ENCODE peak calls at places on chromosomes 1 and 21, in nine cellular contexts. G, P, N, I, K, Y, J, D and U are unnamed samples.

GRCh38 chr1:11967028-11967547 is 13.2 kb upstream of the MFN2 start:
- DNase-seq in J (peak), K (no peak), P (peak), I (peak), D (peak), Y (no peak), N (no peak), G (peak), U (no peak)

GRCh38 chr21:15330872-15331271 is 266.1 kb upstream of the NRIP1 start:
- DNase-seq in J (no peak), G (no peak), K (no peak), Y (no peak), I (no peak), P (no peak), N (no peak), D (no peak), U (no peak)

GRCh38 chr1:16915627-16915973 is 6.1 kb upstream of the CROCC start:
- DNase-seq in P (no peak), G (no peak), K (peak), I (no peak), N (no peak), J (no peak), D (no peak), Y (no peak), U (peak)

GRCh38 chr1:46172321-46172720 is 2.6 kb upstream of the TSPAN1 start:
- DNase-seq in G (peak), P (no peak), Y (no peak), I (no peak), J (no peak), N (no peak), K (no peak), D (no peak), U (no peak)

GRCh38 chr1:67735806-67736627 is 51.0 kb downstream of the GADD45A start:
- DNase-seq in K (no peak), I (peak), G (peak), N (peak), Y (peak), D (peak), J (no peak), P (no peak), U (peak)

GRCh38 chr1:202765726-202766125 is 42.5 kb downstream of the KDM5B start:
- DNase-seq in D (no peak), N (no peak), I (no peak), K (no peak), J (no peak), G (no peak), Y (no peak), P (no peak), U (no peak)

GRCh38 chr1:29032839-29033238 is 90.9 kb downstream of the TMEM200B start:
- DNase-seq in K (no peak), N (no peak), J (no peak), G (no peak), P (no peak), Y (no peak), D (no peak), I (peak), U (no peak)

GRCh38 chr1:16210581-16210980 is 1.9 kb downstream of the ARHGEF19 start:
- DNase-seq in N (no peak), P (no peak), Y (no peak), J (no peak), K (no peak), G (no peak), D (no peak), I (no peak), U (no peak)

GRCh38 chr21:29190920-29191319 is 60.5 kb downstream of the MAP3K7CL start:
- DNase-seq in P (no peak), J (no peak), I (no peak), N (no peak), G (no peak), Y (no peak), D (no peak), K (no peak), U (no peak)

GRCh38 chr1:84724128-84724860 is 34.0 kb upstream of the SSX2IP start:
- DNase-seq in K (no peak), P (no peak), I (no peak), Y (no peak), G (no peak), D (peak), N (peak), J (no peak), U (no peak)

GRCh38 chr1:44532567-44532944 is 127.5 kb downstream of the RNF220 start:
- DNase-seq in P (no peak), N (no peak), G (no peak), K (no peak), J (no peak), Y (no peak), D (no peak), I (no peak), U (no peak)

GRCh38 chr1:92858564-92859399 is 26.9 kb downstream of the RPL5 start:
- DNase-seq in K (no peak), D (peak), G (peak), P (peak), J (peak), I (peak), Y (peak), N (peak), U (peak)

GRCh38 chr1:3014041-3014440 is 7.2 kb upstream of the ACTRT2 start:
- DNase-seq in K (no peak), J (no peak), N (no peak), P (no peak), I (no peak), Y (no peak), G (no peak), D (no peak), U (peak)

GRCh38 chr1:217389895-217390294 is 241.0 kb downstream of the GPATCH2 start:
- DNase-seq in G (no peak), P (no peak), D (no peak), K (no peak), N (no peak), J (no peak), Y (no peak), I (no peak), U (no peak)

DNA sequence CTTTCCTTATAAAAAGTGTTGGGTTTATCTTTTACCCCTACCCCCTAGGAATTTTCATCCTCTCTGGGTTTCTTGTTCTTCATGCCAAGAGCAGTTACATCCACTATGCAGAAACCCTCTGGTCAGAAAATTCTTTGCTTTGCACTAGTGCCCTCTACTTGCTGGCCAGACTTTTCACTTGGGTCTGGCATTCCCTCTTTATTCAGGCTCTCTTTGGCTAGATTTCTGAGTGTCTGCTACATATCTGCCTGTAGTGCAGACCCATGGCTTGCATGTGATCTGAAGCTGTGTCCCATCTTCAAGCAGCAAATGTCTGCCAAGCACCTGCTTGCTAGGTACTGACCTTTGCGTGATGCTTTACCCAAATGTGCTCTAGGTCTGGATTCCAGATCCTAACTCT is 237.0 kb downstream of the GPATCH2 start:
- DNase-seq in D (no peak), K (no peak), N (no peak), P (peak), Y (no peak), I (no peak), G (no peak), J (no peak), U (no peak)
- TF ChIP-seq CTCF in D (no peak), K (no peak), N (no peak), P (no peak), Y (no peak), I (no peak), G (no peak), J (no peak), U (no peak)

GRCh38 chr1:64663654-64664053 is 81.2 kb upstream of the RAVER2 start:
- DNase-seq in P (peak), Y (no peak), I (no peak), N (peak), J (no peak), G (peak), D (peak), K (no peak), U (no peak)
- TF ChIP-seq CTCF in P (peak), Y (peak), I (no peak), N (peak), J (peak), G (peak), D (peak), K (no peak), U (no peak)

GRCh38 chr1:156845055-156845952 is 13.6 kb downstream of the INSRR start:
- DNase-seq in K (no peak), P (peak), I (no peak), N (peak), D (no peak), G (no peak), Y (no peak), J (no peak), U (peak)

GRCh38 chr1:156844638-156845037 is 14.3 kb downstream of the INSRR start:
- DNase-seq in N (no peak), I (no peak), G (no peak), J (no peak), P (no peak), D (no peak), K (peak), Y (no peak), U (no peak)

GRCh38 chr1:156845953-156846545 is 12.9 kb downstream of the INSRR start:
- DNase-seq in K (no peak), D (no peak), J (no peak), N (no peak), I (no peak), G (no peak), Y (no peak), P (no peak), U (no peak)

GRCh38 chr1:156842618-156843300 is 16.2 kb downstream of the INSRR start:
- DNase-seq in K (peak), G (no peak), Y (no peak), I (no peak), D (no peak), N (no peak), J (no peak), P (no peak), U (no peak)

DNA sequence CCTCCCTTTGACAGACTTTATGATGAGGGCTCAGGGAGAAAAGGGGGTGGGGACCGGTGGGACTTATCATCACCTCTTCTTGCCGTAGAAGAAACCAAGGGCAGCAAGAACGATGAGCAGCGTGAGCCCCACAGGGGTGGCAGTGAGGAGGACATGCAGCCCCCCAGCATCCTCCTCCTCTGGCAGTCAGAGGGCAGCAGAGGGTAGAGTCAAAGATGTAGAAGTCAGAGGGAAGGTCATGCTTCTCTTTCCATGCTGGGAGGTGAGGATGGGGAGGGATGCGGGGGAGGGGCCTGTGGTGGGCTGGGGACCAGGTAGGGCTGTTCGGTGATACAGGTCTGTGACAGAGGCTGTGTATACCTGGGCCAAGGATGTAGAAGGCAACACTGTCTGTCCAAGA is 14.8 kb downstream of the INSRR start:
- DNase-seq in P (no peak), N (no peak), Y (no peak), I (no peak), D (no peak), J (no peak), G (no peak), K (peak), U (no peak)
- TF ChIP-seq CTCF in P (no peak), N (no peak), Y (no peak), I (no peak), D (no peak), J (no peak), G (no peak), K (no peak), U (no peak)

GRCh38 chr21:43944757-43945156 is 67.4 kb upstream of the TRAPPC10 start:
- DNase-seq in G (no peak), D (no peak), J (no peak), N (no peak), K (no peak), I (no peak), Y (no peak), P (no peak), U (peak)
- TF ChIP-seq CTCF in G (no peak), D (no peak), J (no peak), N (no peak), K (no peak), I (no peak), Y (no peak), P (no peak), U (no peak)

GRCh38 chr1:218250492-218250891 is 34.6 kb upstream of the RRP15 start:
- DNase-seq in P (no peak), K (no peak), G (no peak), D (no peak), Y (no peak), I (no peak), J (no peak), N (no peak), U (no peak)
- TF ChIP-seq CTCF in P (peak), K (no peak), G (no peak), D (no peak), Y (no peak), I (no peak), J (no peak), N (peak), U (no peak)

DNA sequence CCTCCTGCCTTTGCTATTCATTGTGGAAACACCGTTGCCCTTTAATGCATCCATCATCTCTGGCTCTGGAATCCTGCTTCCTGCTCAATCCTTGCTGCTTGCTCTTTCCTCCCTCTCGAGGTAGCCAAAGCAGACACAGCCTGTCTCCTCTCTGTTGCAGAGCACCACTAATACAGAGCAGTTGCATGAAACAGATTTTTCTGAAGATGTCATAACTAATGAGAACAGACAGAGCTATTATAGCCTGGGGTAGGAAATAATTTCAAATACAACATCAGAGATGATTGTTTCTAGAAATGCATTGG is 23.3 kb upstream of the ACBD6 start:
- DNase-seq in D (no peak), Y (no peak), K (no peak), G (no peak), P (no peak), I (no peak), N (no peak), J (no peak), U (no peak)
- TF ChIP-seq CTCF in D (no peak), Y (no peak), K (no peak), G (no peak), P (no peak), I (no peak), N (no peak), J (no peak), U (no peak)